ENCODE peak calls at places on chromosomes 6 and 20, in eight cellular contexts. T is pancreas, X is suprapubic skin, I is AG10803, M is AG04449, C is adrenal gland, G is HL-60, N is tibial artery. R is an unnamed sample.
A peak's percentile ranks its signal among the peaks of the same experiment; 100 is the strongest.

GRCh38 chr20:32524871-32525501 is 60.1 kb downstream of the NOL4L start:
- DNase-seq in M (no peak), I (no peak), X (no peak), G (no peak), T (peak; percentile 88), N (peak; percentile 77), C (peak; percentile 84), R (no peak)

GRCh38 chr20:14148042-14148441 is 152.7 kb downstream of the MACROD2 start:
- DNase-seq in T (no peak), N (no peak), C (no peak), I (no peak), M (no peak), X (no peak), G (no peak), R (no peak)

GRCh38 chr20:62404112-62404665 is 2.9 kb downstream of the CABLES2 start:
- DNase-seq in N (no peak), C (no peak), M (no peak), T (no peak), I (no peak), X (no peak), G (no peak), R (no peak)

GRCh38 chr6:11744101-11744500 is 34.5 kb downstream of the ADTRP start:
- DNase-seq in M (no peak), I (no peak), T (no peak), C (no peak), N (no peak), G (no peak), X (no peak), R (no peak)

GRCh38 chr6:96923871-96924493 is 546 bp upstream of the KLHL32 start:
- DNase-seq in M (no peak), G (no peak), C (no peak), I (no peak), T (no peak), X (peak; percentile 81), N (no peak), R (no peak)

GRCh38 chr6:46772754-46773153 is 20.4 kb upstream of the MEP1A start:
- DNase-seq in C (peak; percentile 41), X (no peak), I (no peak), M (no peak), T (no peak), G (peak; percentile 85), N (peak; percentile 61), R (no peak)

GRCh38 chr6:89411019-89411268 is 1.1 kb downstream of the RRAGD start:
- DNase-seq in N (peak; percentile 27), G (no peak), T (no peak), I (no peak), M (no peak), C (no peak), X (no peak), R (no peak)

GRCh38 chr6:108958900-108959770 is 110.9 kb downstream of the ARMC2 start:
- DNase-seq in M (no peak), N (no peak), G (no peak), T (no peak), X (no peak), I (no peak), C (no peak), R (no peak)

GRCh38 chr6:524803-525202 is 132.1 kb downstream of the HUS1B start:
- DNase-seq in N (no peak), T (no peak), G (no peak), I (no peak), M (no peak), C (no peak), X (no peak), R (no peak)

GRCh38 chr6:127200114-127200513 is 66.5 kb upstream of the RNF146 start:
- DNase-seq in N (no peak), M (no peak), G (no peak), C (no peak), T (no peak), X (no peak), I (no peak), R (no peak)

GRCh38 chr6:166632731-166633130 is 5.7 kb upstream of the RPS6KA2 start:
- DNase-seq in G (no peak), I (no peak), C (no peak), N (peak; percentile 3), T (peak; percentile 6), X (no peak), M (no peak), R (no peak)

GRCh38 chr6:107064579-107065065 is 36.6 kb downstream of the MTRES1 start:
- DNase-seq in I (peak; percentile 72), T (peak; percentile 31), M (no peak), C (peak; percentile 75), G (no peak), X (no peak), N (no peak), R (peak; percentile 31)

GRCh38 chr6:105794263-105794662 is 291.9 kb upstream of the PRDM1 start:
- DNase-seq in M (no peak), I (peak; percentile 64), N (peak; percentile 80), G (no peak), T (peak; percentile 36), X (peak; percentile 77), C (peak; percentile 73), R (no peak)

GRCh38 chr6:163001341-163001740 is 273.6 kb downstream of the PACRG start:
- DNase-seq in N (no peak), T (no peak), G (no peak), C (no peak), M (no peak), I (no peak), X (no peak), R (no peak)

GRCh38 chr6:43493230-43493629 is 15.9 kb downstream of the TJAP1 start:
- DNase-seq in G (no peak), N (no peak), T (no peak), C (no peak), I (no peak), X (no peak), M (no peak), R (no peak)

GRCh38 chr6:37168809-37169457 is 1.0 kb upstream of the PIM1 start:
- DNase-seq in C (no peak), G (no peak), N (no peak), X (no peak), M (peak; percentile 42), I (no peak), T (no peak), R (no peak)

GRCh38 chr6:137728386-137729349 is 138.4 kb upstream of the TNFAIP3 start:
- DNase-seq in I (peak; percentile 95), G (no peak), T (peak; percentile 15), X (no peak), C (peak; percentile 85), M (peak; percentile 63), N (no peak), R (no peak)

GRCh38 chr6:158666637-158667359 is 16.9 kb downstream of the SYTL3 start:
- DNase-seq in M (peak; percentile 73), C (no peak), X (no peak), G (peak; percentile 73), T (no peak), N (no peak), I (peak; percentile 93), R (no peak)

GRCh38 chr20:45860573-45861011 is 3.2 kb downstream of the ZSWIM3 start:
- DNase-seq in T (no peak), X (no peak), I (no peak), M (no peak), G (no peak), C (no peak), N (no peak), R (no peak)

GRCh38 chr6:110066091-110066490 is 88.0 kb downstream of the GPR6 start:
- DNase-seq in M (no peak), C (no peak), T (no peak), N (no peak), I (no peak), X (no peak), G (no peak), R (no peak)

GRCh38 chr6:156633291-156633690 is 143.9 kb upstream of the ARID1B start:
- DNase-seq in I (no peak), X (no peak), T (no peak), C (no peak), M (no peak), G (no peak), N (no peak), R (no peak)

GRCh38 chr20:59020938-59021551 is 1.8 kb downstream of the TUBB1 start:
- DNase-seq in N (no peak), T (no peak), X (no peak), I (no peak), C (no peak), M (no peak), G (no peak), R (no peak)
- H3K4me3 ChIP-seq in N (no peak overlapping the region), T (no peak overlapping the region), X (no peak overlapping the region), I (no peak overlapping the region), C (no peak overlapping the region), M (no peak overlapping the region), G (no peak overlapping the region), R (no peak overlapping the region)

GRCh38 chr6:93017626-93018025 is 401.7 kb downstream of the EPHA7 start:
- DNase-seq in N (no peak), T (no peak), I (no peak), G (no peak), X (no peak), M (no peak), C (no peak), R (no peak)

GRCh38 chr6:93017213-93017612 is 402.1 kb downstream of the EPHA7 start:
- DNase-seq in M (no peak), C (no peak), I (no peak), T (no peak), N (no peak), G (no peak), X (no peak), R (no peak)

GRCh38 chr6:93021235-93021909 is 398.0 kb downstream of the EPHA7 start:
- DNase-seq in G (no peak), N (no peak), X (no peak), M (no peak), T (no peak), I (no peak), C (no peak), R (no peak)
- TF ChIP-seq CTCF in G (no peak), N (no peak), X (no peak), M (no peak), T (no peak), I (no peak), C (no peak), R (no peak)

GRCh38 chr6:7561153-7561964 is 19.9 kb downstream of the DSP start:
- DNase-seq in T (peak; percentile 95), X (no peak), C (no peak), M (no peak), I (peak; percentile 70), G (no peak), N (no peak), R (no peak)
- H3K4me3 ChIP-seq in T (no peak overlapping the region), X (no peak overlapping the region), C (no peak overlapping the region), M (no peak overlapping the region), I (no peak overlapping the region), G (no peak overlapping the region), N (no peak overlapping the region), R (no peak overlapping the region)

GRCh38 chr6:10415593-10416480 is 963 bp upstream of the TFAP2A start:
- DNase-seq in M (no peak), I (no peak), G (no peak), C (no peak), N (no peak), X (no peak), T (no peak), R (no peak)

GRCh38 chr6:10414766-10415592 is at the start of gene TFAP2A:
- DNase-seq in N (no peak), C (no peak), G (no peak), T (no peak), M (no peak), I (peak; percentile 57), X (no peak), R (peak; percentile 76)

GRCh38 chr6:10412165-10412947 is 2.5 kb downstream of the TFAP2A start:
- DNase-seq in N (no peak), G (peak; percentile 47), X (no peak), C (peak; percentile 42), T (no peak), M (no peak), I (peak; percentile 73), R (peak; percentile 91)

GRCh38 chr6:10412948-10413849 is 1.7 kb downstream of the TFAP2A start:
- DNase-seq in I (no peak), T (peak; percentile 55), N (no peak), M (no peak), C (no peak), G (no peak), X (no peak), R (no peak)

GRCh38 chr6:10413850-10414765 is 766 bp downstream of the TFAP2A start:
- DNase-seq in X (no peak), M (no peak), I (no peak), N (no peak), C (no peak), G (no peak), T (no peak), R (no peak)
- TF ChIP-seq CTCF in X (no peak), M (no peak), I (peak; percentile 32), N (no peak), C (no peak), G (no peak), T (no peak), R (peak; percentile 39)